ENCODE peak calls at places on chromosomes 7 and 10, in five cellular contexts. V is kidney glomerular epithelial cell; I is activated T-helper 1 cell treated with anti-CD3 and anti-CD28 coated beads, Interleukin-12 subunit alpha, Interleukin-12 subunit beta, Interleukin-2, Interleukin-4 antibody, amounts not matched to agents 30 ng/mL and 10 ng/mL and 1 ng/mL, durations not matched to agents 14 hours and 24 hours and 36 hours; M is cerebellum; D is activated CD8-positive, alpha-beta memory T cell treated with anti-CD3 and anti-CD28 coated beads, Interleukin-2, amount 10 ng/mL, durations not matched to agents 7 days and 5 days. Y is an unnamed sample.

GRCh38 chr7:21543528-21544302 is 876 bp downstream of the DNAH11 start:
- DNase-seq in V (no peak), I (no peak), M (no peak), D (no peak), Y (no peak)

GRCh38 chr7:95199779-95200558 is 124.4 kb downstream of the PON1 start:
- DNase-seq in V (peak), I (no peak), M (peak), D (no peak), Y (no peak)

GRCh38 chr7:74627699-74628411 is 29.7 kb upstream of the GTF2I start:
- DNase-seq in V (no peak), I (no peak), M (no peak), D (no peak), Y (no peak)

GRCh38 chr10:117373848-117374505 is 1.3 kb downstream of the PDZD8 start:
- DNase-seq in V (peak), I (peak), M (peak), D (peak), Y (no peak)

GRCh38 chr10:71258446-71259145 is 46.2 kb downstream of the UNC5B start:
- DNase-seq in V (no peak), I (no peak), M (no peak), D (no peak), Y (no peak)

GRCh38 chr7:94374231-94374630 is 20.5 kb upstream of the COL1A2 start:
- DNase-seq in V (peak), I (no peak), M (no peak), D (no peak), Y (no peak)

GRCh38 chr7:93719546-93719945 is 145.0 kb upstream of the CALCR start:
- DNase-seq in V (peak), I (no peak), M (no peak), D (no peak), Y (no peak)

GRCh38 chr7:96026606-96027005 is 254.3 kb downstream of the DYNC1I1 start:
- DNase-seq in V (no peak), I (no peak), M (no peak), D (no peak), Y (no peak)

GRCh38 chr10:77240042-77240619 is 397.5 kb downstream of the KCNMA1 start:
- DNase-seq in V (no peak), I (no peak), M (no peak), D (no peak), Y (no peak)

GRCh38 chr7:101743241-101743994 is 74.0 kb upstream of the CUX1 start:
- DNase-seq in V (no peak), I (peak), M (peak), D (peak), Y (no peak)

GRCh38 chr7:128904381-128905197 is 5.9 kb downstream of the KCP start:
- DNase-seq in V (peak), I (no peak), M (peak), D (no peak), Y (no peak)

GRCh38 chr7:41574377-41574776 is 128.5 kb downstream of the INHBA start:
- DNase-seq in V (no peak), I (no peak), M (no peak), D (no peak), Y (no peak)

GRCh38 chr7:37452346-37452745 is 3.7 kb upstream of the ELMO1 start:
- DNase-seq in V (no peak), I (no peak), M (no peak), D (no peak), Y (no peak)

GRCh38 chr7:92717982-92718716 is 118.2 kb downstream of the CDK6 start:
- DNase-seq in V (peak), I (peak), M (no peak), D (peak), Y (no peak)

GRCh38 chr7:155533827-155534690 is 12.3 kb downstream of the CNPY1 start:
- DNase-seq in V (no peak), I (no peak), M (peak), D (peak), Y (no peak)

GRCh38 chr10:119245272-119245671 is 37.9 kb downstream of the GRK5 start:
- DNase-seq in V (no peak), I (no peak), M (no peak), D (no peak), Y (no peak)

GRCh38 chr10:58754419-58755180 is 241.9 kb downstream of the BICC1 start:
- DNase-seq in V (no peak), I (no peak), M (no peak), D (no peak), Y (no peak)

Y was measured in vagina.